ENCODE peak calls at places on chromosomes 4 and X, in five cellular contexts. P is CD4-positive, CD25-positive, alpha-beta regulatory T cell; S is stimulated activated CD4-positive, alpha-beta T cell treated with anti-CD3 and anti-CD28 coated beads, Interleukin-2, amount 100 ng/mL, for 24 hours; V is stimulated activated CD8-positive, alpha-beta memory T cell treated with anti-CD3 and anti-CD28 coated beads, Interleukin-15, amount 100 ng/mL, for 24 hours; G is caudate nucleus. H is an unnamed sample.

GRCh38 chrX:132171478-132171877 is 43.7 kb upstream of the FRMD7 start:
- DNase-seq in S (no peak), V (no peak), G (no peak), P (peak), H (no peak)

GRCh38 chr4:137664055-137664405 is 131.7 kb upstream of the PCDH18 start:
- DNase-seq in S (no peak), P (no peak), V (no peak), G (no peak), H (no peak)

GRCh38 chrX:154998204-154998880 is 24.2 kb downstream of the F8 start:
- DNase-seq in S (no peak), G (no peak), V (no peak), P (no peak), H (no peak)

GRCh38 chr4:26140150-26140898 is 180.5 kb upstream of the RBPJ start:
- DNase-seq in V (no peak), G (no peak), S (no peak), P (no peak), H (peak)

GRCh38 chr4:14399919-14400706 is 602.2 kb upstream of the CPEB2 start:
- DNase-seq in S (no peak), P (no peak), V (no peak), G (no peak), H (no peak)

GRCh38 chr4:54218736-54219135 is 10.4 kb upstream of the PDGFRA start:
- DNase-seq in V (no peak), P (no peak), G (no peak), S (no peak), H (no peak)

GRCh38 chrX:47608130-47608810 is 11.4 kb downstream of the SYN1 start:
- DNase-seq in S (no peak), G (no peak), P (no peak), V (no peak), H (no peak)

GRCh38 chr4:95636061-95636460 is 87.3 kb upstream of the UNC5C start:
- DNase-seq in S (no peak), P (no peak), G (no peak), V (no peak), H (no peak)

GRCh38 chr4:173380987-173381386 is 10.2 kb downstream of the SAP30 start:
- DNase-seq in S (no peak), G (no peak), P (no peak), V (no peak), H (no peak)

GRCh38 chr4:10082459-10083272 is 33.9 kb downstream of the WDR1 start:
- DNase-seq in S (no peak), P (no peak), G (no peak), V (no peak), H (no peak)

GRCh38 chrX:143121471-143121870 is 95.7 kb downstream of the SPANXN4 start:
- DNase-seq in S (no peak), V (no peak), P (no peak), G (no peak), H (no peak)

GRCh38 chrX:70038951-70039350 is 10.8 kb downstream of the AWAT2 start:
- DNase-seq in S (no peak), G (no peak), P (no peak), V (no peak), H (no peak)

GRCh38 chr4:90349632-90350031 is 222.4 kb downstream of the CCSER1 start:
- DNase-seq in G (no peak), P (no peak), V (no peak), S (no peak), H (no peak)

GRCh38 chr4:80154547-80154933 is 42.8 kb upstream of the PRDM8 start:
- DNase-seq in S (no peak), G (no peak), P (peak), V (no peak), H (no peak)

GRCh38 chr4:160831165-160831922 is 1332.5 kb downstream of the FSTL5 start:
- DNase-seq in V (no peak), S (no peak), G (no peak), P (no peak), H (no peak)

GRCh38 chr4:73682508-73682907 is 57.9 kb upstream of the CXCL8 start:
- DNase-seq in P (no peak), G (no peak), V (no peak), S (no peak), H (no peak)

GRCh38 chr4:90187148-90187884 is 60.1 kb downstream of the CCSER1 start:
- DNase-seq in P (no peak), V (no peak), G (no peak), S (no peak), H (no peak)

GRCh38 chr4:6198768-6199343 is 1.5 kb downstream of the JAKMIP1 start:
- DNase-seq in S (peak), V (no peak), G (no peak), P (peak), H (no peak)

H was measured in HS-27A.